ENCODE peak calls at places on chromosomes 1 and 21, in nine cellular contexts. K is psoas muscle, L is neural crest cell, T is NCI-H82, X is NCI-H69, I is NCI-H1092 treated with DMSO at 0.1 percent for 48 hours, U is neural progenitor cell, P is C1 segment of cervical spinal cord, A is D341Med. F is an unnamed sample.

GRCh38 chr1:77400781-77401180 is 119.0 kb downstream of the AK5 start:
- DNase-seq in K (no peak), L (no peak), T (no peak), X (no peak), I (no peak), U (no peak), P (no peak), A (no peak), F (no peak)

GRCh38 chr1:91884459-91885290 is 1.3 kb downstream of the TGFBR3 start:
- DNase-seq in K (peak; percentile 27), L (peak; percentile 27), T (peak; percentile 63), X (peak; percentile 22), I (peak; percentile 13), U (peak; percentile 59), P (no peak), A (no peak), F (no peak)

GRCh38 chr21:16605588-16605987 is 875.8 kb downstream of the USP25 start:
- DNase-seq in K (no peak), L (no peak), T (no peak), X (no peak), I (no peak), U (no peak), P (no peak), A (no peak), F (no peak)

GRCh38 chr21:41024341-41025056 is 143.5 kb upstream of the BACE2 start:
- DNase-seq in K (peak; percentile 24), L (no peak), T (no peak), X (no peak), I (peak; percentile 58), U (peak; percentile 21), P (peak; percentile 32), A (no peak), F (no peak)

GRCh38 chr1:78649628-78650027 is at the start of gene IFI44:
- DNase-seq in K (peak; percentile 70), L (no peak), T (peak; percentile 35), X (no peak), I (no peak), U (no peak), P (peak; percentile 32), A (peak; percentile 32), F (no peak)

GRCh38 chr1:203800001-203800400 is 4.6 kb downstream of the ZBED6 start:
- DNase-seq in K (no peak), L (no peak), T (no peak), X (no peak), I (no peak), U (no peak), P (no peak), A (no peak), F (no peak)

GRCh38 chr1:226646026-226646869 is 92.8 kb downstream of the ITPKB start:
- DNase-seq in K (peak; percentile 23), L (no peak), T (peak; percentile 96), X (no peak), I (no peak), U (no peak), P (no peak), A (no peak), F (no peak)

GRCh38 chr1:165842363-165843129 is 15.1 kb downstream of the UCK2 start:
- DNase-seq in K (no peak), L (no peak), T (no peak), X (peak; percentile 82), I (no peak), U (no peak), P (no peak), A (no peak), F (no peak)

GRCh38 chr1:65310078-65310587 is 790 bp downstream of the DNAJC6 start:
- DNase-seq in K (no peak), L (no peak), T (peak; percentile 98), X (peak; percentile 88), I (peak; percentile 64), U (no peak), P (no peak), A (peak; percentile 82), F (no peak)

GRCh38 chr1:41766546-41766945 is 152.2 kb downstream of the HIVEP3 start:
- DNase-seq in K (no peak), L (no peak), T (no peak), X (peak; percentile 22), I (peak; percentile 5), U (no peak), P (no peak), A (no peak), F (no peak)

GRCh38 chr1:149846042-149846441 is 53.3 kb upstream of the BOLA1 start:
- DNase-seq in K (no peak), L (no peak), T (no peak), X (no peak), I (no peak), U (peak; percentile 0), P (no peak), A (no peak), F (no peak)

F was measured in esophagus squamous epithelium.